ENCODE peak calls at places on chromosomes 3 and 15, in four cellular contexts. G is heart right ventricle; L is CD4-positive, alpha-beta memory T cell; R is effector memory CD4-positive, alpha-beta T cell. Z is an unnamed sample.

GRCh38 chr3:3798641-3799113 is 554 bp upstream of the LRRN1 start:
- DNase-seq in G (peak; percentile 11), R (no peak), L (no peak), Z (peak; percentile 59)

GRCh38 chr3:105598047-105598796 is 231.5 kb downstream of the ALCAM start:
- DNase-seq in L (no peak), R (no peak), G (no peak), Z (no peak)

GRCh38 chr15:68536331-68537095 is 42.3 kb upstream of the CORO2B start:
- DNase-seq in R (no peak), G (no peak), L (no peak), Z (no peak)

GRCh38 chr15:47374222-47374621 is 343.1 kb upstream of the SEMA6D start:
- DNase-seq in R (no peak), L (no peak), G (no peak), Z (no peak)

GRCh38 chr3:54578417-54578816 is 349.4 kb downstream of the LRTM1 start:
- DNase-seq in R (no peak), G (no peak), L (no peak), Z (no peak)

GRCh38 chr3:197381371-197381770 is 83.0 kb upstream of the DLG1 start:
- DNase-seq in R (no peak), G (no peak), L (no peak), Z (no peak)

GRCh38 chr3:25143356-25143704 is 284.7 kb upstream of the RARB start:
- DNase-seq in G (no peak), L (no peak), R (no peak), Z (no peak)

GRCh38 chr3:136898954-136899353 is 36.9 kb downstream of the NCK1 start:
- DNase-seq in L (no peak), G (no peak), R (no peak), Z (no peak)

GRCh38 chr3:60453326-60453725 is 797.9 kb downstream of the FHIT start:
- DNase-seq in G (no peak), L (no peak), R (no peak), Z (no peak)

GRCh38 chr3:161854232-161854771 is 357.7 kb downstream of the OTOL1 start:
- DNase-seq in G (no peak), R (no peak), L (no peak), Z (no peak)

GRCh38 chr15:88018865-88019626 is 237.5 kb downstream of the NTRK3 start:
- DNase-seq in L (no peak), G (no peak), R (no peak), Z (no peak)

GRCh38 chr3:30440880-30441279 is 165.5 kb upstream of the TGFBR2 start:
- DNase-seq in G (no peak), R (no peak), L (no peak), Z (no peak)

GRCh38 chr3:150227839-150228238 is 180.3 kb upstream of the TSC22D2 start:
- DNase-seq in R (no peak), L (no peak), G (peak; percentile 11), Z (no peak)

GRCh38 chr3:43995929-43996378 is 245.7 kb upstream of the TOPAZ1 start:
- DNase-seq in G (no peak), R (no peak), L (no peak), Z (no peak)

GRCh38 chr3:191345334-191345733 is 15.0 kb upstream of the UTS2B start:
- DNase-seq in L (no peak), R (no peak), G (no peak), Z (no peak)

GRCh38 chr15:40875996-40876740 is 2.1 kb upstream of the RHOV start:
- DNase-seq in G (no peak), L (no peak), R (no peak), Z (no peak)

GRCh38 chr15:61621146-61621545 is 392.0 kb upstream of the RORA start:
- DNase-seq in G (no peak), L (no peak), R (no peak), Z (no peak)

GRCh38 chr3:183182073-183182472 is 19.5 kb upstream of the LAMP3 start:
- DNase-seq in L (no peak), G (no peak), R (no peak), Z (no peak)

GRCh38 chr3:101574388-101575156 is 592 bp downstream of the PCNP start:
- DNase-seq in L (no peak), R (peak; percentile 1), G (peak; percentile 45), Z (no peak)

GRCh38 chr3:160478338-160478737 is 28.8 kb upstream of the TRIM59 start:
- DNase-seq in L (no peak), R (no peak), G (no peak), Z (no peak)

DNA sequence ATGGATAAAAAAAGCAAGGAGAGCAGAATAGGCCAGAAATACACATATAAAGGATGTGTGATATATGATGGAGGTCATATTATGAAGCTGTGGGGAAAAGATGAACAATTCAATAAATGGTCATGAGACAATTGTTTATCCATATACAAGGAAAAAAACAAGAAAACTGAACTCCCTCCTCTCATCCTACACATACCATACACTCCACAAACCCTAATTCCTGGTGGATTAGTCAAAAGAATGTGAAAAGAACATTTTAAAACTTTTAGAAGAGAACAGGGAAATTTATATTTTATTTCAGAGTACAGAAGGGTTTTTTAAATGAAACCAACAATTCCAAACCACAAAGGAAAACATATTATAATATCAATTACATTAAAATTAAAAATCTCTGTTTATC is 34.5 kb upstream of the NR2E3 start:
- DNase-seq in G (no peak), R (no peak), L (no peak), Z (no peak)
- H3K27ac ChIP-seq in G (no peak overlapping the region), R (no peak overlapping the region), L (no peak overlapping the region), Z (no peak overlapping the region)

GRCh38 chr3:66484106-66484857 is 16.5 kb downstream of the LRIG1 start:
- DNase-seq in G (no peak), L (no peak), R (no peak), Z (no peak)

GRCh38 chr3:66486187-66486586 is 14.6 kb downstream of the LRIG1 start:
- DNase-seq in R (no peak), L (no peak), G (no peak), Z (no peak)

GRCh38 chr3:66486646-66487045 is 14.2 kb downstream of the LRIG1 start:
- DNase-seq in L (no peak), G (no peak), R (no peak), Z (no peak)

GRCh38 chr3:66487475-66487874 is 13.3 kb downstream of the LRIG1 start:
- DNase-seq in G (no peak), L (no peak), R (no peak), Z (no peak)

GRCh38 chr3:66485291-66485968 is 15.4 kb downstream of the LRIG1 start:
- DNase-seq in G (no peak), L (no peak), R (no peak), Z (no peak)
- H3K27ac ChIP-seq in G (peak overlapping the region; percentile 80), L (no peak overlapping the region), R (no peak overlapping the region), Z (no peak overlapping the region)

DNA sequence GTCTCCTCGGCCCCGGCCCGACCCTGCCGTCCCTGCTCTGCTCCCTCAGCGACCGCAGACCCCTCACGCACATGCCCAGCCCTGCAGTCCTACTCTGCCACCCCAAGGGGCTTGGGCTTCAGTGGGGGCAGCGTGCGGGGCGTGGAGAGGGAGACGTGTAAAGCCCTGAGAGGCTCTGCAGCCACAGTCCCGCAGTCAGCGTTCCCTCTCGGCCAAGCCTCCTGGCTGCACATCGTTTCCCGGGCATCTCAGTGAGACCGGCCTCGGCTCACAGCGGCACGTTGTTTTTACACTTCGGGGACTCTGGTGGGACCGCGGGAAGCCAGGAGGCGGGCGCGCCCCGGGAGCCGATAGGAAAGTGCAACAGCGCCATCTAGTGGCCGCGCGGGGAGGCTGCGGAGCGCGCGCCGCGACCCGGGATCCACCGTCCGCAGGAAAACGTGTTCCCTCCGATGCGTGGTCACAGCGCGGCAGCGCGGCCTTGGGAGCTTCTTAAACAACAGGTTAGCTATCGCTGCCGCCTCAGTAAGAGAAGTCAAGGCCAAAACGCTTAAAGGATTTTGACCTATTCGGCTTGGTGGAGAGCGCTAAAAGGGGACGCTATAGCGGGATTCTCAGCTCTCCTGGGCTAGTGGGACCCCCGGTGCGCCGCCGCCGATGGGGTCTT is 226.8 kb upstream of the IGF1R start:
- DNase-seq in R (peak; percentile 18), G (peak; percentile 73), L (peak; percentile 42), Z (peak; percentile 18)
- H3K27ac ChIP-seq in R (no peak overlapping the region), G (no peak overlapping the region), L (no peak overlapping the region), Z (no peak overlapping the region)

GRCh38 chr3:112649478-112649735 is 8.5 kb upstream of the CCDC80 start:
- DNase-seq in G (no peak), L (no peak), R (no peak), Z (no peak)
- H3K27ac ChIP-seq in G (no peak overlapping the region), L (no peak overlapping the region), R (no peak overlapping the region), Z (no peak overlapping the region)

DNA sequence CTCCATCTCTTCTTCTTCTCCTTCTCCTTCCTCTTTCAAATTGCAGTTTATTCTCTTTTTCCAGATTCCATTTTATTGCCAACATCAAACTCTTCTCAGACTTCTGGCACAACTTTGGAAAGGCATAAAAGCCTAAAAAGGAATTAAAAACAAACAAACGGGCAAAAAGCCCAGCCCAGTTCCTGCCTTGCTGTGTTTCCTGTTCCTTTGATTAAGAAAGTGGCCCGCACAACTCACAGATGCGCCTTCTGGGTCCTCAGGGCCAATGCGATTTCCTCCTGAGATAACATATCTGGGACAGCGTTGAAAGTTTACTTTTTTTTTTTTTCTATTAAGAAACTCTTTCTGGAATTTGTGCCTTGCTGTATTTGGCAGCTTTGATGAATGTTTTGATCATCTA is 158.8 kb upstream of the UBE3A start:
- DNase-seq in G (no peak), R (no peak), L (no peak), Z (no peak)
- H3K27ac ChIP-seq in G (peak overlapping the region; percentile 50), R (no peak overlapping the region), L (no peak overlapping the region), Z (no peak overlapping the region)

GRCh38 chr3:70554170-70554569 is 241.7 kb upstream of the MDFIC2 start:
- DNase-seq in G (no peak), L (no peak), R (no peak), Z (no peak)
- H3K27ac ChIP-seq in G (no peak overlapping the region), L (no peak overlapping the region), R (no peak overlapping the region), Z (no peak overlapping the region)